ENCODE peak calls at places on chromosomes 13 and 19, in six cellular contexts. E is psoas muscle; T is left lung; L is CD4-positive, alpha-beta memory T cell; V is tibial artery; H is heart left ventricle. X is an unnamed sample. For H3K4me1 and H3K9me3, the result is how much of the 10 kb centered on the place peaks cover.

GRCh38 chr19:45444318-45445041 is 20.8 kb upstream of the ERCC1 start:
- DNase-seq in L (peak), T (peak), V (peak), E (peak), H (peak), X (peak)

GRCh38 chr19:48573163-48573505 is 21.2 kb downstream of the SULT2B1 start:
- DNase-seq in L (no peak), H (no peak), T (no peak), E (no peak), V (no peak), X (peak)

GRCh38 chr19:46373573-46374359 is 26.9 kb downstream of the PPP5C start:
- DNase-seq in L (no peak), V (peak), T (peak), E (peak), H (peak), X (peak)

GRCh38 chr19:56507446-56508281 is at the start of gene ZNF471:
- DNase-seq in H (peak), T (peak), L (peak), V (peak), E (peak), X (peak)

GRCh38 chr19:34317311-34317927 is 47.6 kb upstream of the GPI start:
- DNase-seq in H (no peak), T (no peak), L (peak), E (no peak), V (no peak), X (no peak)

GRCh38 chr13:38348890-38349289 is 761 bp upstream of the UFM1 start:
- DNase-seq in H (no peak), E (no peak), V (no peak), T (no peak), L (peak), X (no peak)

GRCh38 chr13:49248433-49249002 is 793 bp downstream of the CDADC1 start:
- DNase-seq in H (no peak), V (no peak), L (no peak), E (no peak), T (no peak), X (no peak)

GRCh38 chr13:94119360-94119936 is 360.0 kb downstream of the DCT start:
- DNase-seq in L (no peak), H (no peak), E (no peak), T (no peak), V (no peak), X (no peak)

GRCh38 chr13:112636401-112636975 is 48.5 kb upstream of the TUBGCP3 start:
- DNase-seq in H (no peak), T (no peak), V (no peak), L (no peak), E (no peak), X (no peak)

GRCh38 chr13:44365899-44366298 is 7.7 kb upstream of the SERP2 start:
- DNase-seq in T (no peak), L (no peak), H (no peak), V (no peak), E (no peak), X (no peak)

GRCh38 chr13:114081761-114082681 is 50.4 kb downstream of the RASA3 start:
- DNase-seq in L (peak), T (no peak), V (peak), H (peak), E (peak), X (no peak)

GRCh38 chr13:89628567-89628966 is 1718.9 kb upstream of the MIR17HG start:
- DNase-seq in V (no peak), H (no peak), E (no peak), T (no peak), L (no peak), X (no peak)

GRCh38 chr13:47213057-47213456 is 316.2 kb upstream of the HTR2A start:
- DNase-seq in L (no peak), V (no peak), E (no peak), T (no peak), H (no peak), X (no peak)

GRCh38 chr13:23323946-23324709 is 109.4 kb downstream of the SACS start:
- DNase-seq in T (no peak), V (no peak), E (no peak), H (no peak), L (no peak), X (no peak)

GRCh38 chr19:566403-566802 is 6.0 kb upstream of the BSG start:
- DNase-seq in H (no peak), T (no peak), L (no peak), E (no peak), V (no peak), X (no peak)

GRCh38 chr13:51599444-51600176 is 15.3 kb downstream of the WDFY2 start:
- DNase-seq in T (no peak), L (no peak), E (no peak), H (no peak), V (no peak), X (no peak)

GRCh38 chr13:21987793-21988192 is 316.9 kb downstream of the FGF9 start:
- DNase-seq in V (no peak), L (no peak), E (no peak), H (no peak), T (no peak), X (no peak)

GRCh38 chr13:112812306-112813034 is 122.6 kb downstream of the ATP11A start:
- DNase-seq in E (no peak), T (no peak), V (peak), H (no peak), L (no peak), X (no peak)

GRCh38 chr13:20438801-20439200 is 86.9 kb downstream of the CRYL1 start:
- DNase-seq in L (no peak), T (no peak), H (no peak), E (no peak), V (no peak), X (no peak)

DNA sequence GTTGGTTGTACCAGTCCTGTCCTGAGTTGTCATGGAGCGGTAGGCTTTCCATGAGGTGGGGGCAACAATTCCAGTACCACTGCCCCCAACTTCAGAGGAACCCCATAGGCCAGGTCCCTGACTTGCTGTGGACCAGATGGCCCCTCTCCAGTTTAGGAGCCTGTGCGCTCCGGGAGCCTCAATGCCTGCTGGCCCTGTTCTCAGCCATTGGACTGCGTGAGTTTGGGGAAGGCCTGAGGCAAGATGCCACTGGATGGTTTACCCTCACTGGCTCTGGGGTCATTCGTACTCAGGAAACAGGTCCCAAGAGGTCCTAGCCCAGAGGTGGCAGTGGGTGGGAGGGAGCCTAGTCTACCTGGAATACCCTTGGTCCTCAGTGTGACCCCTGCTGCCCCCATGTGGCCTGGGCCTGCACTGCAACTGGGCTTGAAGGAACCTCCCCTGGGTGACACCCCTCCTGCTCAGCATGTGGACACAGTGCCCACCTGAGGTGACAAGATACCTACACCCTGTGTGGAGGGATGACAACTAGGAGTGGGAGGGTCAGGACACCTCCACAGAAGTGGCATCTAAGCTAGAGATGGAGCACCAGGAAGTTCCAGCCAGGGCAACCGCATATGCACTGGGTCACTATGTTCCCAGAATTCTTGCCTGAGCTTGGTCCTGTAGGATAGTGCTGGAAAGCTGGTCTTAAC is 6.0 kb upstream of the PRR19 start:
- DNase-seq in E (peak), T (peak), V (peak), L (peak), H (peak), X (peak)
- H3K27ac ChIP-seq in E (no peak), T (no peak), V (no peak), L (peak), H (no peak), X (peak)

GRCh38 chr19:6274756-6275155 is 5.0 kb downstream of the MLLT1 start:
- DNase-seq in E (peak), H (no peak), V (peak), L (no peak), T (no peak), X (no peak)
- H3K4me1 ChIP-seq in E (half or more), H (half or more), V (half or more), L (under half), T (half or more), X (under half)

GRCh38 chr19:21934593-21934992 is 76.2 kb downstream of the ZNF208 start:
- DNase-seq in E (no peak), L (no peak), T (no peak), H (no peak), V (no peak), X (no peak)

GRCh38 chr19:21934131-21934530 is 76.6 kb downstream of the ZNF208 start:
- DNase-seq in V (no peak), L (no peak), E (no peak), T (no peak), H (no peak), X (no peak)
- H3K9me3 ChIP-seq in V (under half), L (under half), E (under half), T (under half), H (under half), X (under half)

GRCh38 chr19:17263712-17264640 is 569 bp downstream of the USHBP1 start:
- DNase-seq in T (no peak), V (no peak), E (no peak), L (no peak), H (no peak), X (no peak)
- H3K27ac ChIP-seq in T (peak), V (no peak), E (peak), L (no peak), H (peak), X (peak)

GRCh38 chr19:5956728-5957127 is 21.2 kb downstream of the RANBP3 start:
- DNase-seq in H (no peak), T (no peak), V (no peak), L (no peak), E (no peak), X (no peak)
- H3K4me1 ChIP-seq in H (half or more), T (half or more), V (half or more), L (half or more), E (half or more), X (under half)

DNA sequence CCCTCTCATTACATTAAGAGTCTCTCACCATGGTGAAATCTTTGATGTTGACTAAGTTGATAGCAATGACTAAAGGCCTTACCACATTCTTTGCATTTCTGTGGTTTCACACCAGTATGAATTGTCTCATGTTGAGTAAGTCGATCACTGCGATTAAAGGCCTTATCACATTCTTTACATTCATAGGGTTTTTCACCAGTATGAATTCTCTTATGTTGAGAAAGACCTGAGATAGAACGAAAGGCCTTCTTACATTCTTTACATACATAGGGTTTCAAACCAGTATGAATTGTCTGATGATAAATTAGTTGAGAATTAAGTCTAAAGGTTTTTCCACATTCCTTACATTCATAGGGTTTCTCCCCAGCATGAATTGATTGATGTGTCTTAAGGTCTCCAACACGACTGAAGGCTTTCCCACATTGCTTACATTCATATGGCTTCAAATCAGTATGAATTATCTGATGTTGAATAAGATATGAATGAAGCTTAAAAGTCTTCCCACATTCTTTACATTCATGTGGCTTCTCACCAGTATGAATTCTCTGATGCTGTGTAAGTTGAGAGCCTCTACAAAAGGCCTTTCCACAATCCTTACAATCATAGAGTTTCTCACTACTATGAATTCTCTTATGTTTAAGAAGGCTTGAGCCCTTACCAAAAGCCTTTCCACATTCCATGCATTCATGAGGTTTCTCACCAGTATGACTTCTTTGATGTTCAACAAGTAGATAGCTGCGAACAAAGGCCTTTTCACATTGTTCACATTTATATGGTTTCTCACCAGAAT is 45.6 kb downstream of the ZNF283 start:
- DNase-seq in T (no peak), L (no peak), V (no peak), H (no peak), E (no peak), X (no peak)
- H3K9me3 ChIP-seq in T (under half), L (under half), V (half or more), H (half or more), E (half or more), X (half or more)